ENCODE peak calls at places on chromosomes 2 and 18, in eight cellular contexts. X, A, Z, I, H, E, T and M are unnamed samples.
A peak's percentile ranks its signal among the peaks of the same experiment; 100 is the strongest.

GRCh38 chr2:97267411-97268074 is 154.6 kb downstream of the ANKRD36 start:
- DNase-seq in A (peak; percentile 7), Z (no peak), X (peak; percentile 1), H (no peak), E (peak; percentile 34), I (no peak), T (no peak), M (peak; percentile 14)

GRCh38 chr2:68043719-68044498 is 18.9 kb downstream of the C1D start:
- DNase-seq in A (no peak), X (peak; percentile 92), Z (peak; percentile 60), E (no peak), I (no peak), H (no peak), T (peak; percentile 11), M (no peak)

GRCh38 chr2:152920846-152921245 is 202.4 kb downstream of the ARL6IP6 start:
- DNase-seq in T (no peak), E (no peak), I (no peak), A (peak; percentile 39), X (peak; percentile 4), H (no peak), Z (peak; percentile 3), M (no peak)

GRCh38 chr2:107018366-107018765 is 132.4 kb upstream of the ST6GAL2 start:
- DNase-seq in T (no peak), X (no peak), A (no peak), E (no peak), H (no peak), Z (no peak), I (no peak), M (no peak)

GRCh38 chr18:51621103-51621969 is 423.9 kb upstream of the MEX3C start:
- DNase-seq in T (no peak), E (peak; percentile 29), Z (peak; percentile 71), I (no peak), H (peak; percentile 51), X (peak; percentile 1), A (peak; percentile 67), M (peak; percentile 72)

GRCh38 chr2:193566276-193566675 is 1371.5 kb upstream of the TMEFF2 start:
- DNase-seq in I (no peak), X (no peak), Z (no peak), E (no peak), A (no peak), T (no peak), H (no peak), M (no peak)

GRCh38 chr18:45670281-45670962 is 53.6 kb upstream of the SLC14A1 start:
- DNase-seq in I (no peak), X (peak; percentile 63), H (no peak), T (no peak), A (peak; percentile 85), E (no peak), Z (no peak), M (no peak)

GRCh38 chr2:240310201-240310600 is 125.3 kb upstream of the GPC1 start:
- DNase-seq in H (no peak), A (no peak), X (no peak), Z (peak; percentile 4), I (no peak), T (no peak), E (no peak), M (no peak)

GRCh38 chr2:174593574-174594203 is 3.9 kb downstream of the WIPF1 start:
- DNase-seq in X (peak; percentile 66), Z (peak; percentile 60), H (no peak), A (no peak), T (no peak), E (no peak), I (no peak), M (no peak)

GRCh38 chr18:77737412-77737811 is 487.8 kb downstream of the GALR1 start:
- DNase-seq in Z (no peak), A (no peak), T (no peak), X (no peak), I (no peak), H (no peak), E (no peak), M (no peak)

GRCh38 chr18:22539045-22539444 is 121.3 kb upstream of the CTAGE1 start:
- DNase-seq in I (no peak), Z (no peak), E (no peak), T (no peak), X (no peak), A (peak; percentile 23), H (no peak), M (no peak)

GRCh38 chr2:10414591-10414990 is 33.5 kb downstream of the ODC1 start:
- DNase-seq in E (no peak), A (no peak), Z (no peak), X (peak; percentile 9), I (no peak), T (no peak), H (no peak), M (no peak)

GRCh38 chr2:96564563-96564962 is 28.0 kb downstream of the ARID5A start:
- DNase-seq in T (no peak), H (no peak), A (no peak), E (no peak), X (no peak), Z (no peak), I (no peak), M (no peak)

GRCh38 chr2:106623424-106623823 is 136.3 kb downstream of the CD8B2 start:
- DNase-seq in A (no peak), H (no peak), T (no peak), X (no peak), E (no peak), Z (no peak), I (no peak), M (no peak)

GRCh38 chr18:23994361-23994902 is 20.1 kb upstream of the TTC39C start:
- DNase-seq in A (peak; percentile 60), E (no peak), T (peak; percentile 76), Z (peak; percentile 72), I (peak; percentile 77), H (no peak), X (peak; percentile 95), M (peak; percentile 42)

GRCh38 chr2:70777450-70777849 is 9.4 kb upstream of the ADD2 start:
- DNase-seq in Z (no peak), T (no peak), A (no peak), X (no peak), I (no peak), E (no peak), H (no peak), M (no peak)

GRCh38 chr2:181682026-181682789 is 1.9 kb upstream of the NEUROD1 start:
- DNase-seq in E (no peak), H (no peak), A (no peak), X (no peak), T (no peak), I (no peak), Z (no peak), M (no peak)

GRCh38 chr2:119308793-119309330 is 57.8 kb downstream of the C2orf76 start:
- DNase-seq in T (no peak), X (no peak), E (no peak), I (no peak), H (no peak), Z (no peak), A (no peak), M (no peak)

GRCh38 chr18:56522826-56523225 is 115.6 kb downstream of the TXNL1 start:
- DNase-seq in T (no peak), X (peak; percentile 8), E (no peak), A (no peak), H (no peak), Z (peak; percentile 67), I (peak; percentile 42), M (no peak)

GRCh38 chr18:2515908-2516625 is 55.2 kb downstream of the METTL4 start:
- DNase-seq in I (peak; percentile 82), X (peak; percentile 96), E (no peak), T (peak; percentile 58), Z (peak; percentile 65), H (no peak), A (peak; percentile 33), M (peak; percentile 18)

GRCh38 chr18:73852789-73853188 is 294.8 kb downstream of the FBXO15 start:
- DNase-seq in Z (no peak), H (no peak), I (no peak), T (no peak), A (no peak), E (no peak), X (no peak), M (no peak)

GRCh38 chr2:75646090-75646582 is 447 bp upstream of the MRPL19 start:
- DNase-seq in T (no peak), I (no peak), H (no peak), E (no peak), X (no peak), A (no peak), Z (no peak), M (no peak)

GRCh38 chr2:174124171-174124570 is 124.2 kb downstream of the OLA1 start:
- DNase-seq in Z (no peak), I (no peak), E (no peak), T (no peak), X (no peak), A (no peak), H (no peak), M (no peak)

GRCh38 chr2:181972431-181973190 is 13.0 kb upstream of the PPP1R1C start:
- DNase-seq in H (no peak), X (no peak), E (no peak), A (no peak), T (no peak), Z (no peak), I (no peak), M (no peak)

GRCh38 chr18:46262856-46263255 is 158.7 kb downstream of the HAUS1 start:
- DNase-seq in E (no peak), Z (no peak), T (no peak), X (no peak), A (no peak), H (no peak), I (no peak), M (no peak)

GRCh38 chr2:236127010-236127409 is 41.2 kb downstream of the GBX2 start:
- DNase-seq in E (no peak), I (no peak), H (no peak), Z (no peak), A (no peak), T (no peak), X (no peak), M (no peak)

GRCh38 chr2:182444806-182445205 is 18.0 kb upstream of the PDE1A start:
- DNase-seq in Z (no peak), A (no peak), H (no peak), E (no peak), I (no peak), T (no peak), X (peak; percentile 37), M (no peak)

GRCh38 chr2:240397924-240398611 is 37.4 kb upstream of the GPC1 start:
- DNase-seq in H (no peak), X (no peak), T (no peak), A (no peak), E (no peak), I (no peak), Z (peak; percentile 15), M (peak; percentile 0)

GRCh38 chr2:45014016-45014702 is 4.9 kb upstream of the SIX2 start:
- DNase-seq in X (peak; percentile 70), I (no peak), Z (peak; percentile 86), A (peak; percentile 59), E (no peak), T (no peak), H (no peak), M (peak; percentile 53)

GRCh38 chr2:181738074-181738473 is 57.8 kb upstream of the NEUROD1 start:
- DNase-seq in X (no peak), I (no peak), H (no peak), Z (no peak), T (no peak), E (no peak), A (no peak), M (no peak)

GRCh38 chr2:168015274-168015953 is 232.0 kb downstream of the STK39 start:
- DNase-seq in X (no peak), H (no peak), A (no peak), T (no peak), E (no peak), I (no peak), Z (no peak), M (no peak)

GRCh38 chr18:12035481-12035880 is 54.2 kb downstream of the IMPA2 start:
- DNase-seq in A (no peak), E (no peak), T (no peak), Z (no peak), X (no peak), H (no peak), I (no peak), M (no peak)

GRCh38 chr2:27860111-27860510 is 30.1 kb downstream of the RBKS start:
- DNase-seq in X (peak; percentile 74), H (no peak), E (no peak), T (peak; percentile 36), A (no peak), Z (peak; percentile 67), I (peak; percentile 59), M (no peak)

GRCh38 chr2:66867038-66867380 is 432.1 kb downstream of the MEIS1 start:
- DNase-seq in Z (no peak), X (no peak), A (no peak), T (no peak), E (no peak), H (no peak), I (no peak), M (no peak)